ENCODE peak calls at places on chromosomes 7 and 10, in five cellular contexts. H is RCC 7860; G is stimulated activated CD4-positive, alpha-beta T cell treated with anti-CD3 and anti-CD28 coated beads, TNF-alpha, amount 100 ng/mL, for 1 hour; F is astrocyte of the spinal cord; B is NCI-H2029 treated with DMSO at 0.1 percent for 48 hours. L is an unnamed sample.

GRCh38 chr10:132807621-132808049 is 21.7 kb upstream of the NKX6-2 start:
- DNase-seq in H (no peak), G (no peak), F (no peak), B (no peak), L (no peak)

GRCh38 chr10:46062735-46063428 is 16.8 kb upstream of the MSMB start:
- DNase-seq in H (no peak), G (no peak), F (no peak), B (no peak), L (no peak)

GRCh38 chr10:117964528-117964927 is 82.2 kb downstream of the RAB11FIP2 start:
- DNase-seq in H (no peak), G (no peak), F (no peak), B (no peak), L (no peak)

GRCh38 chr7:3230908-3231307 is 70.1 kb upstream of the SDK1 start:
- DNase-seq in H (no peak), G (no peak), F (no peak), B (no peak), L (no peak)

GRCh38 chr7:22251284-22251683 is 105.7 kb downstream of the RAPGEF5 start:
- DNase-seq in H (no peak), G (no peak), F (no peak), B (no peak), L (no peak)

GRCh38 chr7:47100815-47101435 is 481.0 kb downstream of the TNS3 start:
- DNase-seq in H (no peak), G (no peak), F (peak; percentile 57), B (peak; percentile 54), L (no peak)

GRCh38 chr10:47090903-47091302 is 179.7 kb downstream of the PTPN20 start:
- DNase-seq in H (no peak), G (no peak), F (peak; percentile 13), B (no peak), L (no peak)

GRCh38 chr7:102454423-102454822 is 10.2 kb downstream of the ALKBH4 start:
- DNase-seq in H (no peak), G (no peak), F (no peak), B (no peak), L (no peak)

GRCh38 chr10:92957223-92958010 is 103.2 kb upstream of the CYP26C1 start:
- DNase-seq in H (no peak), G (no peak), F (no peak), B (no peak), L (no peak)

GRCh38 chr10:44195120-44196007 is 189.5 kb downstream of the CXCL12 start:
- DNase-seq in H (peak; percentile 77), G (no peak), F (peak; percentile 96), B (no peak), L (no peak)

GRCh38 chr10:80501913-80502521 is 35.7 kb upstream of the SH2D4B start:
- DNase-seq in H (peak; percentile 65), G (no peak), F (no peak), B (no peak), L (no peak)

GRCh38 chr7:115008465-115009114 is 86.7 kb downstream of the MDFIC start:
- DNase-seq in H (no peak), G (no peak), F (peak; percentile 43), B (no peak), L (peak; percentile 30)

GRCh38 chr7:31095286-31096197 is 43.4 kb downstream of the ADCYAP1R1 start:
- DNase-seq in H (no peak), G (no peak), F (no peak), B (no peak), L (no peak)